ENCODE peak calls at places on chromosome 3, in six cellular contexts. I is activated naive CD4-positive, alpha-beta T cell treated with anti-CD3 and anti-CD28 coated beads, Interleukin-2, amount 50 U/mL, for 16 hours; Q is NCI-H1417 treated with DMSO at 0.1 percent for 48 hours; N is lower leg skin; V is stomach; K is NCI-H510A. X is an unnamed sample.

GRCh38 chr3:105938101-105938500 is 69.3 kb upstream of the CBLB start:
- DNase-seq in I (no peak), Q (no peak), N (no peak), V (no peak), K (no peak), X (no peak)

GRCh38 chr3:71710906-71711494 is 14.2 kb downstream of the EIF4E3 start:
- DNase-seq in I (no peak), Q (no peak), N (no peak), V (no peak), K (no peak), X (no peak)

GRCh38 chr3:188926741-188927650 is 244.8 kb upstream of the TPRG1 start:
- DNase-seq in I (no peak), Q (no peak), N (no peak), V (no peak), K (no peak), X (no peak)

GRCh38 chr3:120450914-120451669 is at the start of gene FSTL1:
- DNase-seq in I (peak; percentile 10), Q (no peak), N (peak; percentile 93), V (no peak), K (no peak), X (peak; percentile 64)

GRCh38 chr3:195809796-195810454 is 1.8 kb downstream of the MUC4 start:
- DNase-seq in I (no peak), Q (no peak), N (no peak), V (no peak), K (no peak), X (no peak)

GRCh38 chr3:120524171-120524923 is 71.8 kb upstream of the NDUFB4 start:
- DNase-seq in I (no peak), Q (no peak), N (no peak), V (no peak), K (no peak), X (no peak)

GRCh38 chr3:55621648-55622047 is 134.5 kb upstream of the WNT5A start:
- DNase-seq in I (no peak), Q (no peak), N (no peak), V (no peak), K (no peak), X (no peak)

GRCh38 chr3:156615592-156616173 is 58.7 kb upstream of the TIPARP start:
- DNase-seq in I (no peak), Q (no peak), N (no peak), V (no peak), K (no peak), X (no peak)

GRCh38 chr3:17261627-17262369 is 377.0 kb downstream of the PLCL2 start:
- DNase-seq in I (no peak), Q (no peak), N (no peak), V (no peak), K (no peak), X (no peak)

GRCh38 chr3:2360815-2361214 is 262.1 kb downstream of the CNTN4 start:
- DNase-seq in I (no peak), Q (no peak), N (no peak), V (no peak), K (no peak), X (no peak)

GRCh38 chr3:64344721-64345207 is 119.5 kb upstream of the PRICKLE2 start:
- DNase-seq in I (no peak), Q (no peak), N (no peak), V (no peak), K (no peak), X (no peak)

GRCh38 chr3:195184716-195185421 is 86.1 kb downstream of the XXYLT1 start:
- DNase-seq in I (no peak), Q (no peak), N (peak; percentile 8), V (no peak), K (no peak), X (no peak)

GRCh38 chr3:12679468-12679867 is 15.6 kb upstream of the RAF1 start:
- DNase-seq in I (no peak), Q (no peak), N (no peak), V (no peak), K (no peak), X (no peak)